ENCODE peak calls at places on chromosomes 1 and 21, in six cellular contexts. N is vagina, I is GM23338, G is LNCaP clone FGC, O is MM.1S, X is NB4. H is an unnamed sample.

GRCh38 chr1:232222614-232223013 is 407.3 kb downstream of the SIPA1L2 start:
- DNase-seq in I (no peak), X (no peak), G (no peak), N (no peak), O (no peak), H (no peak)

GRCh38 chr1:45348020-45348419 is 7.8 kb upstream of the MUTYH start:
- DNase-seq in N (no peak), X (no peak), I (no peak), G (no peak), O (no peak), H (no peak)

GRCh38 chr1:43348809-43349593 is 9.8 kb upstream of the CDC20 start:
- DNase-seq in X (no peak), O (peak), G (peak), I (peak), N (no peak), H (peak)

GRCh38 chr1:107572674-107573205 is 392.2 kb downstream of the VAV3 start:
- DNase-seq in N (no peak), O (no peak), G (peak), X (no peak), I (no peak), H (no peak)

GRCh38 chr1:117657031-117657430 is 51.2 kb downstream of the TENT5C start:
- DNase-seq in I (no peak), G (no peak), X (peak), N (no peak), O (no peak), H (peak)

GRCh38 chr1:31552489-31552888 is 23.8 kb upstream of the TINAGL1 start:
- DNase-seq in I (no peak), X (no peak), N (no peak), O (no peak), G (no peak), H (no peak)

GRCh38 chr21:36330904-36331303 is 10.9 kb downstream of the MORC3 start:
- DNase-seq in O (peak), X (peak), I (peak), G (no peak), N (no peak), H (no peak)

GRCh38 chr1:229596961-229597699 is 28.8 kb downstream of the TAF5L start:
- DNase-seq in N (no peak), O (no peak), I (no peak), X (no peak), G (no peak), H (no peak)

GRCh38 chr1:80962559-80962958 is 838.2 kb upstream of the ADGRL2 start:
- DNase-seq in I (no peak), O (no peak), G (no peak), N (no peak), X (no peak), H (no peak)

GRCh38 chr1:195946500-195946899 is 661.7 kb downstream of the KCNT2 start:
- DNase-seq in N (no peak), I (no peak), G (no peak), O (no peak), X (no peak), H (no peak)

GRCh38 chr1:228306275-228307217 is 98.7 kb downstream of the OBSCN start:
- DNase-seq in I (no peak), N (no peak), O (no peak), X (no peak), G (no peak), H (no peak)

GRCh38 chr1:48031676-48032075 is 34.5 kb upstream of the TRABD2B start:
- DNase-seq in N (no peak), O (no peak), G (no peak), X (no peak), I (no peak), H (no peak)

GRCh38 chr1:36728051-36728450 is 245.3 kb upstream of the CSF3R start:
- DNase-seq in O (no peak), N (peak), I (no peak), X (no peak), G (no peak), H (no peak)

GRCh38 chr1:237146247-237146646 is 104.3 kb downstream of the RYR2 start:
- DNase-seq in N (no peak), I (peak), X (no peak), O (no peak), G (no peak), H (no peak)

GRCh38 chr1:240790851-240791250 is 178.9 kb upstream of the GREM2 start:
- DNase-seq in X (no peak), N (no peak), I (no peak), G (no peak), O (no peak), H (no peak)

GRCh38 chr1:226553594-226554279 is 5.2 kb downstream of the STUM start:
- DNase-seq in N (no peak), O (no peak), I (no peak), G (peak), X (no peak), H (no peak)

GRCh38 chr1:24294228-24294672 is 24.9 kb upstream of the GRHL3 start:
- DNase-seq in I (no peak), O (no peak), X (peak), G (no peak), N (peak), H (no peak)

GRCh38 chr21:39087238-39087975 is 95.8 kb downstream of the PSMG1 start:
- DNase-seq in O (no peak), X (no peak), I (no peak), N (no peak), G (no peak), H (no peak)

GRCh38 chr1:29809446-29810120 is 573.3 kb downstream of the PTPRU start:
- DNase-seq in O (no peak), G (no peak), I (no peak), X (no peak), N (peak), H (no peak)

GRCh38 chr1:22414244-22414751 is 37.4 kb upstream of the ZBTB40 start:
- DNase-seq in O (no peak), N (no peak), X (no peak), G (peak), I (no peak), H (no peak)

GRCh38 chr1:53163291-53163768 is 20.9 kb upstream of the SLC1A7 start:
- DNase-seq in G (no peak), N (no peak), I (peak), O (no peak), X (peak), H (no peak)

GRCh38 chr1:61132176-61133047 is 50.1 kb downstream of the NFIA start:
- DNase-seq in X (peak), N (no peak), G (no peak), I (no peak), O (no peak), H (no peak)

GRCh38 chr1:224894915-224895314 is 34.6 kb upstream of the DNAH14 start:
- DNase-seq in N (no peak), G (no peak), I (peak), X (peak), O (no peak), H (no peak)

GRCh38 chr1:11051781-11052510 is 4.9 kb upstream of the MASP2 start:
- DNase-seq in G (no peak), O (no peak), X (peak), I (no peak), N (no peak), H (no peak)

GRCh38 chr1:221961532-221962292 is 219.8 kb upstream of the DUSP10 start:
- DNase-seq in X (peak), O (peak), I (no peak), G (no peak), N (no peak), H (peak)

GRCh38 chr1:7258622-7259135 is 473.4 kb downstream of the CAMTA1 start:
- DNase-seq in O (no peak), N (peak), X (no peak), I (no peak), G (no peak), H (no peak)

GRCh38 chr1:246506785-246507639 is at the start of gene SMYD3:
- DNase-seq in O (peak), I (peak), G (no peak), N (peak), X (peak), H (no peak)

GRCh38 chr1:236133802-236134201 is 8.5 kb upstream of the GPR137B start:
- DNase-seq in N (no peak), O (no peak), X (no peak), I (no peak), G (no peak), H (no peak)

GRCh38 chr1:236141447-236142357 is 637 bp upstream of the GPR137B start:
- DNase-seq in N (no peak), X (peak), G (no peak), O (no peak), I (peak), H (no peak)

GRCh38 chr1:236139495-236139894 is 2.8 kb upstream of the GPR137B start:
- DNase-seq in G (no peak), O (no peak), X (no peak), I (no peak), N (no peak), H (no peak)

GRCh38 chr1:236140705-236141446 is 1.5 kb upstream of the GPR137B start:
- DNase-seq in X (no peak), N (no peak), G (no peak), O (no peak), I (peak), H (no peak)

GRCh38 chr1:236137285-236137852 is 5.0 kb upstream of the GPR137B start:
- DNase-seq in G (no peak), X (no peak), N (no peak), O (no peak), I (peak), H (no peak)
- TF ChIP-seq CTCF in G (no peak), X (no peak), N (no peak), O (no peak), I (peak), H (peak)

DNA sequence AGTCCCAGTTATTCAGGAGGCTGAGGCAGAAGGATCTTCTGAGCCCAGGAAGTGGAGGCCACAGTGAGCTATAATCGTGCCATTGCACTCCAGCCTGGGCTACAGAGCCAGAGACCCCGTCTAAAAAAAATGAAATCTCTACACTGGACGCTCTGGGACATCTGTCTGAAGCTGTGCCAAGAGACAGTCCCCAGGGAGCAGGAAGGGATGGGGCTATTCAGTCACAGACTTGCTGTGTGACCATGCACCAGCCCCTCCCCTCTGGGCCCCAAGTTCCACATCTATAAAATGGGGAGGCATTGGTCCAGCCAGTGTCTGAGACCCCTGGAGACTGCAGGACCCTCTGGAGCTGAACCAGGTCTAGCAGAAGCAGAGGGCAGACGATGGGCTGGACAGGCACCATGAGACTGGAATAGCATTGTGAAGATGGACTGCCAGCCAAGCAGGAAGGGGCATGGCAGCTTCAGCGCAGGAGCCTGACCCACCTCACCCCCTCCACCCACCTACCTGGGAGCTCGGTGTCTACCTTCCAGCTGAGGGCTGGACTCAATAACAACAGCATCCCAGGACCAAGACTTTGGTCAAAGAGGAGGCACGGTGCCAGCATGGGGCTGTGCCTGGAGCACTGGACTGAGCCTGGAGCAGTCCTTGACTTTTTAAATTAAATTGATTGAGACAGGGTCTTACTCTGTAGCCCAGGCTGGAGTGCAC is 1.4 kb downstream of the TMEM54 start:
- DNase-seq in G (no peak), X (no peak), N (no peak), I (no peak), O (no peak), H (no peak)
- H3K4me3 ChIP-seq in G (no peak), X (no peak), N (peak), I (no peak), O (no peak), H (no peak)

DNA sequence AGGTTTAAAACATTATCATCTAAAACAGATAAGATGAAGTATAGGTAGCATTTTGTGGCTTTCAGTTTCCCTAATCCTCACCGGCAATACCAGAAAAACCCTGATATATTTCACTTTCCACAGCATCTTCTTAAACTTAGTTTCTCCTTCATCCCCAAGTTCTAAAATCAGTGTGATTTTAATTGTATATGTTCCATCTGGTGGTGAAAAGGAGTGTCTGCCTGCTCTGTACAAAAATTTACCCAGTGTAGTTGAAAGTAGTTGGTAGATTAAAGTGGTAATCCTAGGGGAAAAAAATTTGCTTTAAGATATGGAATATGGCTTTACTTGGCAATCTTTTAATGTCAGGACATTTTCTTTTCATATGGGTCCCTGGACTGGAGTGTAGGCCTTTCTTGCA is 74.3 kb downstream of the CEP350 start:
- DNase-seq in O (peak), N (no peak), X (no peak), I (no peak), G (no peak), H (no peak)
- TF ChIP-seq CTCF in O (peak), N (no peak), X (no peak), I (peak), G (peak), H (no peak)

DNA sequence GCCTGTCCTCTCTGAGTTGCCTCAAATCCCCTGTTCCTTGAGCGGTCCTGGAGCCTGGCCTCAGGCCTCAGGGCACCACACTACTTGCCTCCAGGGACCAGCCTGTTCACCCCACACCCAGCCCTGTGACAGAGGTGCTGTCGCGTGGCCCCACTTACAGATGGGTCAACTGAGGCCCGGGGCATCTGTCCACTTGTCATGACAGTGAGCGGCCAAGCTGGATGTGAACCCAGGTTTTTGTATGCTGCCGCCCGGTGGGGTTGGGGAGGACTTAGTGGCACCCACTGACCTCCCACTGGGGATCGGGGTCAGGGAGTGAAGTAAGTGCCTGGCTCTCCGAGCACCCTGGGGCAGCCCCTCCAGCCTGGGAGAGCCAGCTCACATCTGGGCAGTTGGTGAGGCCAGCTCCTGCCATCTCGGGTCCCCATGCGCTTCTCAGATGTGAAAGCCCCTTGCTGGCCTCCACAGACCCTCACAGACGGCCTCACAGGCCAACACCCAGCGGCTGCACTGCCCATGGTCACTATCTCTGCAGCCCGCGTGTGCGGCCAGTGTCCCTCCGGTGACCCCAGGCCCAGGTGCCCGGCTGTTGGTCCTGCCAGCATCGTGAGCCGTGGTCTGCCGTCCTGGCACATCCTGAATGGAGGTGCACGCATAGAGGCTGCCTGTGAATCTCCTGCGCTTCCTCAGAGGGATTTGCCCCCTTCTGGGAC is 9.3 kb upstream of the FAAP20 start:
- DNase-seq in X (no peak), O (no peak), N (no peak), G (no peak), I (no peak), H (no peak)
- H3K4me3 ChIP-seq in X (no peak), O (no peak), N (peak), G (no peak), I (peak), H (peak)

DNA sequence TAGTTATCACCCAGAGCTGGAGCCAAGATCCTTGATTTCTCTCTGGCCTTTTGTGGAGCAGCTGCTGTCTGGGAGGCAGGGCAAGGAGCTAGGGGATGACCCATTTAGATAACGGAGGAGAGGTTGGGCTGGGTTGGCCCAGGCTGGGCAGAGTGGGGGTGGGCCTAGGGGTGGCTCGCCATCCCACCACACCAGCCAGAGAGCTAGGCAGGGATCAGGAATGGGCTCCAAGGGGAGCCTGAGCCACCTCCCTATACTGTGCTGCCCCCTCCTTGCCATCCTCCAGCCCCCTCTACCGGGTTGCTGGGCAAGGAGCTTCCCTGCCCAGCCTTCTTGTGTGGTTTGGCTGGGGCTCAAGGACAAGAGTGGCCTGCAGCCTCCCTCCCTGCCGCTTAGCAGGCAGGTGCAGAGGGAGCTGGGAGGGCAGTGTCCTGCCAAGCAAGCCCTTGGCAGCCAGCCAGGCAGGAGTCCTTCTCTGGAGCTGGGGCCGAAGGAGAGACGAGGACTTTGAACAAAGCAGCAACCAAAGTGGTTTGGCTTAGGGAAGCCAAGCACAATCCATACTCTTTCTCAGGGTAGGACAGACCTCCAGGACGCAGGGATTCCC is 4.1 kb downstream of the NUAK2 start:
- DNase-seq in N (no peak), I (no peak), G (peak), O (no peak), X (no peak), H (no peak)
- TF ChIP-seq CTCF in N (no peak), I (no peak), G (peak), O (no peak), X (no peak), H (no peak)

GRCh38 chr21:35026153-35026499 is 23.0 kb downstream of the RUNX1 start:
- DNase-seq in I (no peak), X (peak), O (peak), G (no peak), N (no peak), H (no peak)

GRCh38 chr21:35025206-35026152 is 23.6 kb downstream of the RUNX1 start:
- DNase-seq in G (no peak), N (no peak), X (peak), O (no peak), I (no peak), H (no peak)

GRCh38 chr21:35026617-35027557 is 22.2 kb downstream of the RUNX1 start:
- DNase-seq in X (peak), I (peak), G (no peak), O (peak), N (no peak), H (no peak)

GRCh38 chr21:35027558-35028450 is 21.3 kb downstream of the RUNX1 start:
- DNase-seq in N (no peak), G (no peak), O (peak), I (peak), X (peak), H (no peak)

DNA sequence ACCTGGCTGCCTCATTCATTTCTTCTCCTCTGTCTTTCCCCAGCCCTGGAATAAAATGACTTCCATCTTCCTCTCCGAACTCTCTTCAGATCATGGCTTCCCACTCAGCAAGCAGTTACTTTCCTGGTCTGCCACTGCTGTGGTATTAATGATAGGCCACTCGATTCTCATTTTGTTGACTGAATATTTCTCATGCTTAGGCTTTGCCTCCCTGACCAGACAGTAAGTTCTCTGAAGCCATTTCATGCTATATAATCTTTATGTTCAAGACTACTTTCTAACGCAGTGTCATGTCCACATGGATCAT is 20.7 kb downstream of the RUNX1 start:
- DNase-seq in G (no peak), X (no peak), N (no peak), O (no peak), I (no peak), H (no peak)
- H3K4me3 ChIP-seq in G (no peak), X (no peak), N (no peak), O (no peak), I (no peak), H (no peak)

GRCh38 chr1:8598060-8598724 is 219.2 kb downstream of the RERE start:
- DNase-seq in N (no peak), I (peak), O (no peak), G (no peak), X (no peak), H (no peak)
- TF ChIP-seq CTCF in N (no peak), I (no peak), O (no peak), G (peak), X (no peak), H (peak)

GRCh38 chr1:248807067-248807737 is 18.5 kb downstream of the SH3BP5L start:
- DNase-seq in N (no peak), O (peak), I (peak), G (peak), X (peak), H (peak)
- H3K4me3 ChIP-seq in N (no peak), O (no peak), I (no peak), G (no peak), X (no peak), H (no peak)

H was measured in Panc1.